ENCODE peak calls at places on chromosomes 1 and 21, in five cellular contexts. C, B, Z, S and R are unnamed samples.
A peak's percentile ranks its signal among the peaks of the same experiment; 100 is the strongest.

GRCh38 chr21:24634749-24635148 is 972.5 kb downstream of the MRPL39 start:
- DNase-seq in C (no peak), B (no peak), Z (no peak), S (no peak), R (no peak)

GRCh38 chr1:178364782-178365181 is 132.0 kb downstream of the CLEC20A start:
- DNase-seq in C (no peak), B (no peak), Z (no peak), S (no peak), R (no peak)

GRCh38 chr1:173039621-173040020 is 11.1 kb downstream of the TNFSF18 start:
- DNase-seq in C (no peak), B (no peak), Z (no peak), S (no peak), R (no peak)

GRCh38 chr21:14492890-14493289 is 53.2 kb downstream of the SAMSN1 start:
- DNase-seq in C (no peak), B (no peak), Z (no peak), S (no peak), R (no peak)

GRCh38 chr1:164092603-164093353 is 466.2 kb upstream of the PBX1 start:
- DNase-seq in C (no peak), B (no peak), Z (no peak), S (no peak), R (no peak)

GRCh38 chr1:20402585-20403422 is 83.2 kb downstream of the CAMK2N1 start:
- DNase-seq in C (no peak), B (no peak), Z (no peak), S (no peak), R (no peak)

GRCh38 chr1:2984399-2985061 is 36.7 kb upstream of the ACTRT2 start:
- DNase-seq in C (no peak), B (no peak), Z (no peak), S (no peak), R (no peak)

GRCh38 chr1:188888387-188888786 is 1589.3 kb downstream of the BRINP3 start:
- DNase-seq in C (no peak), B (no peak), Z (no peak), S (no peak), R (no peak)

GRCh38 chr1:229669333-229669732 is 43.3 kb downstream of the URB2 start:
- DNase-seq in C (no peak), B (no peak), Z (no peak), S (no peak), R (no peak)

GRCh38 chr1:202017385-202018225 is 7.2 kb downstream of the ELF3 start:
- DNase-seq in C (no peak), B (no peak), Z (no peak), S (no peak), R (no peak)

GRCh38 chr1:153793261-153793972 is 18.2 kb downstream of the SLC27A3 start:
- DNase-seq in C (no peak), B (no peak), Z (no peak), S (no peak), R (no peak)

GRCh38 chr21:16580661-16581060 is 850.9 kb downstream of the USP25 start:
- DNase-seq in C (no peak), B (no peak), Z (no peak), S (no peak), R (no peak)

GRCh38 chr1:198679535-198680173 is 40.8 kb downstream of the PTPRC start:
- DNase-seq in C (no peak), B (no peak), Z (no peak), S (no peak), R (no peak)

GRCh38 chr21:25341981-25342380 is 265.3 kb downstream of the MRPL39 start:
- DNase-seq in C (no peak), B (no peak), Z (no peak), S (no peak), R (no peak)

GRCh38 chr1:36327421-36328087 is 4.1 kb upstream of the EVA1B start:
- DNase-seq in C (no peak), B (no peak), Z (no peak), S (no peak), R (no peak)

GRCh38 chr1:25458550-25459298 is 28.0 kb downstream of the MACO1 start:
- DNase-seq in C (no peak), B (no peak), Z (no peak), S (peak; percentile 72), R (no peak)

GRCh38 chr1:171286032-171286705 is 27.8 kb upstream of the FMO4 start:
- DNase-seq in C (no peak), B (no peak), Z (no peak), S (no peak), R (no peak)

GRCh38 chr1:1021010-1021845 is 1.3 kb downstream of the AGRN start:
- DNase-seq in C (no peak), B (peak; percentile 63), Z (no peak), S (no peak), R (no peak)

GRCh38 chr1:115337633-115338456 is at the start of gene NGF:
- DNase-seq in C (peak; percentile 49), B (peak; percentile 80), Z (no peak), S (no peak), R (no peak)

GRCh38 chr1:58999676-59000075 is 215.8 kb upstream of the JUN start:
- DNase-seq in C (no peak), B (no peak), Z (no peak), S (no peak), R (no peak)

GRCh38 chr1:109630081-109630880 is 10.6 kb downstream of the AMPD2 start:
- DNase-seq in C (no peak), B (no peak), Z (no peak), S (no peak), R (no peak)

GRCh38 chr1:31073044-31073443 is 7.5 kb upstream of the PUM1 start:
- DNase-seq in C (no peak), B (no peak), Z (no peak), S (no peak), R (no peak)

GRCh38 chr1:82226198-82226505 is 425.4 kb downstream of the ADGRL2 start:
- DNase-seq in C (no peak), B (no peak), Z (no peak), S (no peak), R (no peak)

GRCh38 chr1:86965012-86965826 is 50.8 kb downstream of the HS2ST1 start:
- DNase-seq in C (peak; percentile 5), B (no peak), Z (no peak), S (peak; percentile 46), R (no peak)

GRCh38 chr1:85325920-85326319 is 49.5 kb upstream of the BCL10 start:
- DNase-seq in C (peak; percentile 64), B (no peak), Z (no peak), S (peak; percentile 82), R (no peak)

GRCh38 chr1:7085521-7085920 is 300.3 kb downstream of the CAMTA1 start:
- DNase-seq in C (no peak), B (no peak), Z (no peak), S (no peak), R (no peak)

DNA sequence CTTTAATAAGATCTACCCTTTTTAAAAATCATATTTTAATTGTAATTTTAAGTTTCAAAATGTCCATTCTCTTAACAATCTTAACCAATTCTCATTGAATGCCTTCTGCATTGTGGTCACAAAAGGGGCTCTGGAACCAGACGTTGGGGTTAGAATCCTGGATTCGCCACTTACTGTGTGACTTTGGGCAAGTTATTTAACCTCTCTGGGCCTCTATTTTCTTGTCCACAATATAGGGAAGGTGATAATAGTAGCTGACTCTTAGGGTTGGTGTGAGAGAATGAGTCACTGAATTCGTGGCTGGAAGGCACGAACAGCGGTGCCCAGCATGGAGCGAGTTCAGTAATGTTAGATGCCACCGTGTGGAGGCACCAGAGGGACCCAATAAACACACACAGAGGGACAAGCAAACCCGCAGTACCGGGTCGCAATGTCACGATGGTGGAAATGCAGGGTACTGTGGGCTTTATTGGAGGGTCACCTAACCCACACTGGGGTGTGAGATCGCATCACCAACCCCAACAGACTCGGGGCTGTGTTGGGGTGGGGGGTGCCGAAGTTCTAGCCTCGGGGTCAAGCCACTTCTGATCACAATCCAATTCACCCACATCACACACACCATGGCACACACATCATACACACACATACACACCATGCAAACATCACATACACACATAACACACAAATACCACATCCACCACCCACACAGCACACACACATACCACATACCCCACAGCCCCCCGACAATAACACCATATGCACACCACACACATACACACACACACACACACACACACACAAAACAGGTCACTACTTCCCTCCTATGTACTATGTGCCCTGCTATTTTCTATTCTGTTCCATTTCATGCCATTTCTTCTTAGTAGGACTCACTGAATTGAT is 27.0 kb upstream of the IFNAR2 start:
- DNase-seq in C (no peak), B (no peak), Z (no peak), S (no peak), R (no peak)
- TF ChIP-seq CTCF in C (no peak), B (no peak), Z (no peak), S (no peak), R (no peak)

GRCh38 chr1:223123238-223123976 is 19.6 kb downstream of the TLR5 start:
- DNase-seq in C (peak; percentile 71), B (peak; percentile 63), Z (no peak), S (peak; percentile 36), R (no peak)
- H3K4me3 ChIP-seq in C (no peak overlapping the region), B (peak overlapping the region; percentile 9), Z (peak overlapping the region; percentile 58), S (peak overlapping the region; percentile 7), R (no peak overlapping the region)

DNA sequence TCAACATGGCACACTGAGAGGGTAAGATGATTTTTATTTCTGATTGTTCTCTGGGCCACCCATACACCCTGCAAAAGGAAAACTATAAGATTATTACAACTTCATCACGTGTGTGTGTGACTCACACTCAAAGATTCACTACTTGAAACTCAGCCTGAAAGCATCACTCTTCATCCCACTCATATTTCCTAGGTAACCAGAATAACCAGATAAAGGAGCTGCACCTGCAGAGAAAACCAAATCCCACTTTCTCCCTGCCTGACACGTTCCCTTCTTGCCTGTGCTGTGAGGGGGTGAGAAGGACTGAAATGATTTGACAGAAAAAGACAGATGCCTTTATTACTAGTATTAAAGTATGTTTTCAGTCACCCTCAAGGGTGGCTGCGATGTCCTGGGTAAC is 131.6 kb downstream of the TGFBR3 start:
- DNase-seq in C (no peak), B (no peak), Z (no peak), S (no peak), R (no peak)
- H3K4me1 ChIP-seq in C (no peaks in the 10 kb centered on the region), B (peaks cover 14% of the 10 kb centered on the region), Z (peaks cover 45% of the 10 kb centered on the region), S (peaks cover 45% of the 10 kb centered on the region), R (no peaks in the 10 kb centered on the region)

DNA sequence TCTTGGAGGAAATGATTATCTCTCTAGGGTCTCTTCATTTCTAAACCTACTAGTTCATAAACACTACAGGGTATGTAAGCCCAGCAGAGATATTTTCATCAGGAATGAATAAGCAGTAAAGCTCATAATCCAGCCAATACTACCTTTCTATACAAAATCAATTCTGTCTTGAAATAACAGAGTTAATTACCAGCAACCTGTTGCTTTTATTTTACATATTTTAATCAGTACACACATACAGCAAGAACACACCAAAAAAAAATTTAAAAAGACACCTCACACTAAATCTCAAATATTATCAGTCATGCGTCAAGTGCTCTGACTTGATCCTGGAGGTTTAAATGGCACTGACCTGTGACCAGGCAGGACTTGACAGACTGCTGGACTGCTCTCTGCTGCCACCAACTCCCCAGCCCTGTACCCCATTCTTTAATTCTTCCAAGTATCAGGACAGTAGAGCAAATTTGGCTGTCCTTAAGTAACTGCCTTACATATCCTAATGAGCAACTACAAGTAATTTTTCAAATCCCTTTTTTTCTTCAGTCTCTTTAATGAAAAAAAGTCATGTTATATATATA is 98.5 kb downstream of the CDC42BPA start:
- DNase-seq in C (no peak), B (no peak), Z (no peak), S (no peak), R (no peak)
- TF ChIP-seq CTCF in C (no peak), B (no peak), Z (no peak), S (no peak), R (no peak)